ENCODE peak calls at places on chromosomes 4 and X, in six cellular contexts. One of them, this sample, is unnamed.
A peak's percentile ranks its signal among the peaks of the same experiment; 100 is the strongest.

GRCh38 chr4:1939664-1940509 is 68.7 kb downstream of the NSD2 start:
- DNase-seq in Peyer's patch: no peak
- DNase-seq in IMR-90: peak; percentile 95
- DNase-seq in progenitor cell of endocrine pancreas: no peak
- DNase-seq in fibroblast of lung: peak; percentile 98
- DNase-seq in natural killer cell: no peak
- DNase-seq in this sample: no peak

GRCh38 chr4:72817012-72817411 is 248.0 kb upstream of the ADAMTS3 start:
- DNase-seq in IMR-90: no peak
- DNase-seq in progenitor cell of endocrine pancreas: no peak
- DNase-seq in natural killer cell: no peak
- DNase-seq in fibroblast of lung: peak; percentile 60
- DNase-seq in Peyer's patch: no peak
- DNase-seq in this sample: no peak

GRCh38 chr4:16225996-16226815 is at the start of gene TAPT1:
- DNase-seq in Peyer's patch: peak; percentile 91
- DNase-seq in natural killer cell: peak; percentile 70
- DNase-seq in progenitor cell of endocrine pancreas: peak; percentile 71
- DNase-seq in IMR-90: peak; percentile 30
- DNase-seq in fibroblast of lung: peak; percentile 51
- DNase-seq in this sample: peak; percentile 67

GRCh38 chr4:74055096-74055495 is 16.6 kb upstream of the CXCL3 start:
- DNase-seq in natural killer cell: no peak
- DNase-seq in progenitor cell of endocrine pancreas: no peak
- DNase-seq in fibroblast of lung: no peak
- DNase-seq in IMR-90: no peak
- DNase-seq in Peyer's patch: no peak
- DNase-seq in this sample: no peak

GRCh38 chr4:2790583-2791517 is 2.0 kb upstream of the SH3BP2 start:
- DNase-seq in natural killer cell: no peak
- DNase-seq in IMR-90: no peak
- DNase-seq in fibroblast of lung: no peak
- DNase-seq in Peyer's patch: peak; percentile 49
- DNase-seq in progenitor cell of endocrine pancreas: no peak
- DNase-seq in this sample: peak; percentile 85

GRCh38 chr4:124973716-124974115 is 261.2 kb upstream of the ANKRD50 start:
- DNase-seq in Peyer's patch: no peak
- DNase-seq in fibroblast of lung: no peak
- DNase-seq in IMR-90: no peak
- DNase-seq in natural killer cell: no peak
- DNase-seq in progenitor cell of endocrine pancreas: no peak
- DNase-seq in this sample: no peak

GRCh38 chr4:158018090-158018808 is 154.6 kb downstream of the GASK1B start:
- DNase-seq in fibroblast of lung: peak; percentile 88
- DNase-seq in IMR-90: no peak
- DNase-seq in natural killer cell: no peak
- DNase-seq in Peyer's patch: no peak
- DNase-seq in progenitor cell of endocrine pancreas: no peak
- DNase-seq in this sample: no peak

GRCh38 chr4:110449947-110450346 is 26.0 kb upstream of the ENPEP start:
- DNase-seq in progenitor cell of endocrine pancreas: no peak
- DNase-seq in Peyer's patch: peak; percentile 61
- DNase-seq in fibroblast of lung: no peak
- DNase-seq in IMR-90: no peak
- DNase-seq in natural killer cell: no peak
- DNase-seq in this sample: no peak

GRCh38 chr4:4217123-4217522 is 9.6 kb downstream of the OTOP1 start:
- DNase-seq in IMR-90: peak; percentile 33
- DNase-seq in fibroblast of lung: peak; percentile 37
- DNase-seq in progenitor cell of endocrine pancreas: no peak
- DNase-seq in Peyer's patch: no peak
- DNase-seq in natural killer cell: no peak
- DNase-seq in this sample: no peak

GRCh38 chr4:150569384-150569987 is 12.5 kb upstream of the MAB21L2 start:
- DNase-seq in progenitor cell of endocrine pancreas: no peak
- DNase-seq in natural killer cell: no peak
- DNase-seq in IMR-90: peak; percentile 79
- DNase-seq in fibroblast of lung: peak; percentile 89
- DNase-seq in Peyer's patch: no peak
- DNase-seq in this sample: no peak

GRCh38 chr4:41028392-41029076 is 185.8 kb downstream of the APBB2 start:
- DNase-seq in Peyer's patch: no peak
- DNase-seq in natural killer cell: no peak
- DNase-seq in fibroblast of lung: peak; percentile 61
- DNase-seq in progenitor cell of endocrine pancreas: no peak
- DNase-seq in IMR-90: peak; percentile 67
- DNase-seq in this sample: no peak

GRCh38 chr4:101782546-101782945 is 8.0 kb upstream of the BANK1 start:
- DNase-seq in fibroblast of lung: no peak
- DNase-seq in natural killer cell: no peak
- DNase-seq in progenitor cell of endocrine pancreas: no peak
- DNase-seq in Peyer's patch: no peak
- DNase-seq in IMR-90: no peak
- DNase-seq in this sample: no peak

GRCh38 chr4:72383439-72383838 is 185.6 kb downstream of the ADAMTS3 start:
- DNase-seq in natural killer cell: no peak
- DNase-seq in IMR-90: peak; percentile 49
- DNase-seq in fibroblast of lung: peak; percentile 14
- DNase-seq in Peyer's patch: no peak
- DNase-seq in progenitor cell of endocrine pancreas: no peak
- DNase-seq in this sample: no peak

GRCh38 chrX:56564921-56565861 is 1.8 kb downstream of the UBQLN2 start:
- DNase-seq in IMR-90: peak; percentile 5
- DNase-seq in natural killer cell: no peak
- DNase-seq in progenitor cell of endocrine pancreas: no peak
- DNase-seq in fibroblast of lung: peak; percentile 6
- DNase-seq in Peyer's patch: no peak
- DNase-seq in this sample: no peak

GRCh38 chrX:37302569-37302968 is 46.6 kb upstream of the PRRG1 start:
- DNase-seq in fibroblast of lung: peak; percentile 6
- DNase-seq in IMR-90: peak; percentile 21
- DNase-seq in Peyer's patch: no peak
- DNase-seq in progenitor cell of endocrine pancreas: no peak
- DNase-seq in natural killer cell: no peak
- DNase-seq in this sample: no peak

GRCh38 chr4:3827616-3828492 is 61.7 kb downstream of the ADRA2C start:
- DNase-seq in natural killer cell: no peak
- DNase-seq in Peyer's patch: peak; percentile 80
- DNase-seq in fibroblast of lung: peak; percentile 18
- DNase-seq in IMR-90: peak; percentile 17
- DNase-seq in progenitor cell of endocrine pancreas: no peak
- DNase-seq in this sample: no peak

GRCh38 chrX:12946838-12947544 is 27.9 kb upstream of the TMSB4X start:
- DNase-seq in fibroblast of lung: peak; percentile 78
- DNase-seq in natural killer cell: peak; percentile 60
- DNase-seq in Peyer's patch: no peak
- DNase-seq in IMR-90: peak; percentile 82
- DNase-seq in progenitor cell of endocrine pancreas: peak; percentile 55
- DNase-seq in this sample: peak; percentile 66

GRCh38 chrX:30151964-30152363 is 63.4 kb upstream of the MAGEB2 start:
- DNase-seq in fibroblast of lung: no peak
- DNase-seq in progenitor cell of endocrine pancreas: no peak
- DNase-seq in natural killer cell: no peak
- DNase-seq in IMR-90: no peak
- DNase-seq in Peyer's patch: no peak
- DNase-seq in this sample: no peak

GRCh38 chrX:30971761-30972603 is 82.9 kb upstream of the TAB3 start:
- DNase-seq in natural killer cell: no peak
- DNase-seq in Peyer's patch: no peak
- DNase-seq in fibroblast of lung: peak; percentile 29
- DNase-seq in IMR-90: peak; percentile 45
- DNase-seq in progenitor cell of endocrine pancreas: no peak
- DNase-seq in this sample: no peak

GRCh38 chrX:38468758-38469157 is 92.6 kb upstream of the TSPAN7 start:
- DNase-seq in natural killer cell: no peak
- DNase-seq in progenitor cell of endocrine pancreas: no peak
- DNase-seq in Peyer's patch: no peak
- DNase-seq in fibroblast of lung: no peak
- DNase-seq in IMR-90: no peak
- DNase-seq in this sample: no peak

GRCh38 chr4:41359069-41359769 is 102.5 kb downstream of the UCHL1 start:
- DNase-seq in fibroblast of lung: no peak
- DNase-seq in natural killer cell: no peak
- DNase-seq in Peyer's patch: no peak
- DNase-seq in progenitor cell of endocrine pancreas: no peak
- DNase-seq in IMR-90: no peak
- DNase-seq in this sample: no peak

GRCh38 chrX:35104626-35105025 is 162.0 kb downstream of the FAM47B start:
- DNase-seq in Peyer's patch: no peak
- DNase-seq in IMR-90: peak; percentile 58
- DNase-seq in progenitor cell of endocrine pancreas: no peak
- DNase-seq in fibroblast of lung: peak; percentile 39
- DNase-seq in natural killer cell: no peak
- DNase-seq in this sample: no peak

GRCh38 chr4:108010167-108010566 is 20.5 kb downstream of the HADH start:
- DNase-seq in Peyer's patch: no peak
- DNase-seq in fibroblast of lung: peak; percentile 89
- DNase-seq in natural killer cell: no peak
- DNase-seq in progenitor cell of endocrine pancreas: no peak
- DNase-seq in IMR-90: peak; percentile 89
- DNase-seq in this sample: no peak

GRCh38 chr4:186201535-186202230 is 10.3 kb downstream of the CYP4V2 start:
- DNase-seq in Peyer's patch: peak; percentile 60
- DNase-seq in progenitor cell of endocrine pancreas: peak; percentile 25
- DNase-seq in IMR-90: peak; percentile 40
- DNase-seq in natural killer cell: peak; percentile 35
- DNase-seq in fibroblast of lung: no peak
- DNase-seq in this sample: no peak

GRCh38 chrX:96436105-96436504 is 248.5 kb upstream of the DIAPH2 start:
- DNase-seq in IMR-90: peak; percentile 69
- DNase-seq in natural killer cell: no peak
- DNase-seq in fibroblast of lung: peak; percentile 70
- DNase-seq in Peyer's patch: no peak
- DNase-seq in progenitor cell of endocrine pancreas: no peak
- DNase-seq in this sample: no peak

GRCh38 chr4:117771647-117772337 is 262.5 kb upstream of the NDST3 start:
- DNase-seq in progenitor cell of endocrine pancreas: no peak
- DNase-seq in Peyer's patch: no peak
- DNase-seq in natural killer cell: no peak
- DNase-seq in fibroblast of lung: no peak
- DNase-seq in IMR-90: no peak
- DNase-seq in this sample: no peak

GRCh38 chr4:112517911-112518310 is 1.9 kb upstream of the NEUROG2 start:
- DNase-seq in natural killer cell: no peak
- DNase-seq in Peyer's patch: no peak
- DNase-seq in IMR-90: no peak
- DNase-seq in fibroblast of lung: no peak
- DNase-seq in progenitor cell of endocrine pancreas: no peak
- DNase-seq in this sample: no peak

GRCh38 chrX:14872355-14872754 is 514 bp downstream of the FANCB start:
- DNase-seq in progenitor cell of endocrine pancreas: no peak
- DNase-seq in fibroblast of lung: no peak
- DNase-seq in Peyer's patch: no peak
- DNase-seq in IMR-90: no peak
- DNase-seq in natural killer cell: no peak
- DNase-seq in this sample: no peak

GRCh38 chrX:15973299-15973698 is 118.7 kb upstream of the AP1S2 start:
- DNase-seq in IMR-90: peak; percentile 19
- DNase-seq in fibroblast of lung: peak; percentile 4
- DNase-seq in Peyer's patch: no peak
- DNase-seq in natural killer cell: no peak
- DNase-seq in progenitor cell of endocrine pancreas: no peak
- DNase-seq in this sample: no peak

GRCh38 chrX:150146271-150146888 is 208.1 kb upstream of the EOLA2 start:
- DNase-seq in natural killer cell: no peak
- DNase-seq in IMR-90: no peak
- DNase-seq in Peyer's patch: no peak
- DNase-seq in fibroblast of lung: no peak
- DNase-seq in progenitor cell of endocrine pancreas: no peak
- DNase-seq in this sample: no peak
- TF ChIP-seq CTCF in natural killer cell: no peak
- TF ChIP-seq CTCF in IMR-90: no peak
- TF ChIP-seq CTCF in Peyer's patch: no peak
- TF ChIP-seq CTCF in fibroblast of lung: no peak
- TF ChIP-seq CTCF in progenitor cell of endocrine pancreas: no peak
- TF ChIP-seq CTCF in this sample: no peak

GRCh38 chr4:8283631-8284121 is 14.1 kb downstream of the HTRA3 start:
- DNase-seq in natural killer cell: no peak
- DNase-seq in progenitor cell of endocrine pancreas: no peak
- DNase-seq in Peyer's patch: no peak
- DNase-seq in IMR-90: no peak
- DNase-seq in fibroblast of lung: no peak
- DNase-seq in this sample: no peak
- TF ChIP-seq CTCF in natural killer cell: no peak
- TF ChIP-seq CTCF in progenitor cell of endocrine pancreas: no peak
- TF ChIP-seq CTCF in Peyer's patch: no peak
- TF ChIP-seq CTCF in IMR-90: no peak
- TF ChIP-seq CTCF in fibroblast of lung: no peak
- TF ChIP-seq CTCF in this sample: no peak

GRCh38 chrX:106863697-106864096 is 39.4 kb downstream of the RIPPLY1 start:
- DNase-seq in IMR-90: no peak
- DNase-seq in fibroblast of lung: no peak
- DNase-seq in natural killer cell: no peak
- DNase-seq in progenitor cell of endocrine pancreas: no peak
- DNase-seq in Peyer's patch: no peak
- DNase-seq in this sample: no peak

GRCh38 chrX:106862972-106863688 is 40.0 kb downstream of the RIPPLY1 start:
- DNase-seq in Peyer's patch: peak; percentile 18
- DNase-seq in natural killer cell: no peak
- DNase-seq in progenitor cell of endocrine pancreas: no peak
- DNase-seq in IMR-90: peak; percentile 2
- DNase-seq in fibroblast of lung: no peak
- DNase-seq in this sample: no peak
- TF ChIP-seq CTCF in Peyer's patch: no peak
- TF ChIP-seq CTCF in natural killer cell: no peak
- TF ChIP-seq CTCF in progenitor cell of endocrine pancreas: peak; percentile 44
- TF ChIP-seq CTCF in IMR-90: peak; percentile 32
- TF ChIP-seq CTCF in fibroblast of lung: peak; percentile 35
- TF ChIP-seq CTCF in this sample: no peak

DNA sequence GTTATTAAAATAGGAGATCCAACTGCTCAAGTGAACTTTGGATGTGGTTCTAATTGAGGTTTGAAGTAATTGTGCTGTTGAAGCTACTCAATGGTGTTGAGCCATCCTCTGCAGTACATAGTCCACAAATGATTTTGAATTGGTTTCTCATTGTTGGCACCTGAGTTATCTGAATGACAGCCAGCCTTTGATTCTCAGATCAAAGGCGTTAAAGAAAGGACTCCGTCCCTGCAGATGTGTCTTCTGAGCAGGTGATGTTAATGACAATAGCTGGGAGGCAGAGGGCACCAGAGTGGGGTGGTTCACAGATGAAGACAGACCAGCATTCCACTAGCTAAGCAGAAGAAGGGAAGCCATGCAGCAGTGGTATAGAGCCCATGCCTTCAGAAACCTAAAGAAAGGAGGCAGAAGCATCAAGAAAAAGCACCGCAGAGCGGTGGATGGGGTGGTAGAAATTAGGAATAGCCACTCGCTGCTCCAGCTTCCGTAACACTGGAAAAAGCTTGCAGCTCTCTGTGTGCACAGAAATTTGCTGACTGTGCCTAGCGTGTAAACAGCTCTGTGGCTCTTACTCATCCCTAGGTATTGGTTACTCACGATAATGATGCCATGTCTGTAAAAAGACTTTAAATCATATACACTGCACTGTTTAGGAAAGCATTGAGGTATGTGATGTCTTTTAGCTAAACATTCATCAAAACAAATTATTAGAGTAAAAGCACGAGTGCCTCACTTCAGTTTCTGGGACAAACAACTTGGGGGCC is 79.2 kb upstream of the CLCN4 start:
- DNase-seq in Peyer's patch: no peak
- DNase-seq in progenitor cell of endocrine pancreas: no peak
- DNase-seq in IMR-90: peak; percentile 83
- DNase-seq in fibroblast of lung: peak; percentile 58
- DNase-seq in natural killer cell: no peak
- DNase-seq in this sample: no peak
- TF ChIP-seq CTCF in Peyer's patch: no peak
- TF ChIP-seq CTCF in progenitor cell of endocrine pancreas: no peak
- TF ChIP-seq CTCF in IMR-90: no peak
- TF ChIP-seq CTCF in fibroblast of lung: no peak
- TF ChIP-seq CTCF in natural killer cell: no peak
- TF ChIP-seq CTCF in this sample: no peak